ENCODE peak calls at places on chromosome 13, in six cellular contexts. One of them, this sample, is unnamed.
A peak's percentile ranks its signal among the peaks of the same experiment; 100 is the strongest.

GRCh38 chr13:112928958-112929777 is 39.8 kb upstream of the MCF2L start:
- DNase-seq in HFFc6: no peak
- DNase-seq in neural crest cell: no peak
- DNase-seq in Calu3: peak; percentile 11
- DNase-seq in astrocyte: peak; percentile 15
- DNase-seq in IMR-90: peak; percentile 28
- DNase-seq in this sample: no peak

GRCh38 chr13:113584870-113585671 is 518 bp downstream of the TFDP1 start:
- DNase-seq in IMR-90: no peak
- DNase-seq in Calu3: peak; percentile 0
- DNase-seq in astrocyte: no peak
- DNase-seq in HFFc6: no peak
- DNase-seq in neural crest cell: no peak
- DNase-seq in this sample: no peak

GRCh38 chr13:27967736-27968315 is 1.3 kb downstream of the CDX2 start:
- DNase-seq in Calu3: no peak
- DNase-seq in HFFc6: no peak
- DNase-seq in IMR-90: no peak
- DNase-seq in neural crest cell: no peak
- DNase-seq in astrocyte: no peak
- DNase-seq in this sample: no peak

GRCh38 chr13:36385471-36385870 is 39.3 kb upstream of the SPART start:
- DNase-seq in Calu3: no peak
- DNase-seq in HFFc6: no peak
- DNase-seq in IMR-90: peak; percentile 15
- DNase-seq in astrocyte: peak; percentile 53
- DNase-seq in neural crest cell: no peak
- DNase-seq in this sample: no peak

GRCh38 chr13:38688674-38689073 is 1.8 kb downstream of the FREM2 start:
- DNase-seq in neural crest cell: no peak
- DNase-seq in astrocyte: no peak
- DNase-seq in HFFc6: no peak
- DNase-seq in Calu3: no peak
- DNase-seq in IMR-90: no peak
- DNase-seq in this sample: no peak

GRCh38 chr13:27926644-27927434 is 7.0 kb downstream of the PDX1 start:
- DNase-seq in IMR-90: no peak
- DNase-seq in neural crest cell: no peak
- DNase-seq in astrocyte: no peak
- DNase-seq in Calu3: no peak
- DNase-seq in HFFc6: no peak
- DNase-seq in this sample: no peak

GRCh38 chr13:37995052-37995451 is 125.5 kb upstream of the TRPC4 start:
- DNase-seq in HFFc6: peak; percentile 21
- DNase-seq in astrocyte: peak; percentile 16
- DNase-seq in neural crest cell: no peak
- DNase-seq in Calu3: no peak
- DNase-seq in IMR-90: peak; percentile 0
- DNase-seq in this sample: no peak

GRCh38 chr13:112685856-112686255 is 4.0 kb upstream of the ATP11A start:
- DNase-seq in HFFc6: no peak
- DNase-seq in neural crest cell: no peak
- DNase-seq in IMR-90: no peak
- DNase-seq in Calu3: peak; percentile 42
- DNase-seq in astrocyte: no peak
- DNase-seq in this sample: peak; percentile 2

GRCh38 chr13:112582305-112582704 is 5.6 kb downstream of the TUBGCP3 start:
- DNase-seq in neural crest cell: no peak
- DNase-seq in IMR-90: no peak
- DNase-seq in astrocyte: no peak
- DNase-seq in Calu3: no peak
- DNase-seq in HFFc6: no peak
- DNase-seq in this sample: no peak

GRCh38 chr13:90445179-90445578 is 902.3 kb upstream of the MIR17HG start:
- DNase-seq in Calu3: peak; percentile 8
- DNase-seq in IMR-90: peak; percentile 90
- DNase-seq in neural crest cell: no peak
- DNase-seq in HFFc6: peak; percentile 87
- DNase-seq in astrocyte: peak; percentile 97
- DNase-seq in this sample: no peak

GRCh38 chr13:87089391-87089790 is 581.8 kb upstream of the SLITRK5 start:
- DNase-seq in neural crest cell: no peak
- DNase-seq in IMR-90: peak; percentile 95
- DNase-seq in Calu3: no peak
- DNase-seq in HFFc6: no peak
- DNase-seq in astrocyte: peak; percentile 75
- DNase-seq in this sample: no peak

GRCh38 chr13:98265669-98266551 is 88.8 kb upstream of the RNF113B start:
- DNase-seq in IMR-90: peak; percentile 64
- DNase-seq in HFFc6: no peak
- DNase-seq in Calu3: peak; percentile 49
- DNase-seq in neural crest cell: no peak
- DNase-seq in astrocyte: peak; percentile 72
- DNase-seq in this sample: no peak

GRCh38 chr13:75896271-75896670 is 260.1 kb downstream of the LMO7 start:
- DNase-seq in neural crest cell: no peak
- DNase-seq in HFFc6: no peak
- DNase-seq in astrocyte: peak; percentile 34
- DNase-seq in Calu3: no peak
- DNase-seq in IMR-90: peak; percentile 3
- DNase-seq in this sample: no peak

GRCh38 chr13:48738261-48738755 is 84.6 kb downstream of the CYSLTR2 start:
- DNase-seq in neural crest cell: no peak
- DNase-seq in Calu3: no peak
- DNase-seq in IMR-90: no peak
- DNase-seq in astrocyte: no peak
- DNase-seq in HFFc6: no peak
- DNase-seq in this sample: no peak

GRCh38 chr13:48739346-48740037 is 85.8 kb downstream of the CYSLTR2 start:
- DNase-seq in Calu3: no peak
- DNase-seq in HFFc6: no peak
- DNase-seq in neural crest cell: no peak
- DNase-seq in astrocyte: peak; percentile 53
- DNase-seq in IMR-90: peak; percentile 47
- DNase-seq in this sample: no peak

GRCh38 chr13:39273953-39274352 is 235.7 kb downstream of the NHLRC3 start:
- DNase-seq in astrocyte: no peak
- DNase-seq in HFFc6: no peak
- DNase-seq in Calu3: peak; percentile 4
- DNase-seq in IMR-90: no peak
- DNase-seq in neural crest cell: no peak
- DNase-seq in this sample: no peak

GRCh38 chr13:112366907-112367646 is 9.1 kb upstream of the SPACA7 start:
- DNase-seq in Calu3: no peak
- DNase-seq in HFFc6: no peak
- DNase-seq in neural crest cell: no peak
- DNase-seq in astrocyte: no peak
- DNase-seq in IMR-90: no peak
- DNase-seq in this sample: no peak

GRCh38 chr13:39362652-39363390 is 240.2 kb downstream of the LHFPL6 start:
- DNase-seq in Calu3: no peak
- DNase-seq in astrocyte: no peak
- DNase-seq in neural crest cell: no peak
- DNase-seq in HFFc6: no peak
- DNase-seq in IMR-90: peak; percentile 42
- DNase-seq in this sample: no peak

GRCh38 chr13:42544246-42544915 is 29.6 kb upstream of the TNFSF11 start:
- DNase-seq in astrocyte: peak; percentile 15
- DNase-seq in Calu3: no peak
- DNase-seq in neural crest cell: no peak
- DNase-seq in IMR-90: no peak
- DNase-seq in HFFc6: no peak
- DNase-seq in this sample: no peak

GRCh38 chr13:26716984-26717383 is 43.6 kb downstream of the GPR12 start:
- DNase-seq in Calu3: no peak
- DNase-seq in HFFc6: no peak
- DNase-seq in astrocyte: no peak
- DNase-seq in IMR-90: no peak
- DNase-seq in neural crest cell: no peak
- DNase-seq in this sample: no peak

GRCh38 chr13:80340643-80341097 is 256 bp downstream of the SPRY2 start:
- DNase-seq in neural crest cell: no peak
- DNase-seq in Calu3: peak; percentile 0
- DNase-seq in astrocyte: peak; percentile 64
- DNase-seq in HFFc6: peak; percentile 61
- DNase-seq in IMR-90: peak; percentile 70
- DNase-seq in this sample: no peak

GRCh38 chr13:20610006-20610405 is 43.0 kb downstream of the IFT88 start:
- DNase-seq in IMR-90: peak; percentile 48
- DNase-seq in astrocyte: no peak
- DNase-seq in HFFc6: no peak
- DNase-seq in neural crest cell: no peak
- DNase-seq in Calu3: no peak
- DNase-seq in this sample: no peak

GRCh38 chr13:101695870-101696516 is 243.5 kb downstream of the ITGBL1 start:
- DNase-seq in neural crest cell: no peak
- DNase-seq in IMR-90: no peak
- DNase-seq in HFFc6: no peak
- DNase-seq in Calu3: no peak
- DNase-seq in astrocyte: no peak
- DNase-seq in this sample: no peak

GRCh38 chr13:97235549-97236206 is 13.5 kb downstream of the MBNL2 start:
- DNase-seq in IMR-90: no peak
- DNase-seq in HFFc6: no peak
- DNase-seq in astrocyte: no peak
- DNase-seq in Calu3: no peak
- DNase-seq in neural crest cell: no peak
- DNase-seq in this sample: no peak

GRCh38 chr13:112683581-112683980 is 6.3 kb upstream of the ATP11A start:
- DNase-seq in neural crest cell: no peak
- DNase-seq in HFFc6: no peak
- DNase-seq in astrocyte: no peak
- DNase-seq in Calu3: no peak
- DNase-seq in IMR-90: no peak
- DNase-seq in this sample: no peak

GRCh38 chr13:112779856-112780604 is 90.2 kb downstream of the ATP11A start:
- DNase-seq in IMR-90: peak; percentile 52
- DNase-seq in astrocyte: peak; percentile 27
- DNase-seq in neural crest cell: no peak
- DNase-seq in Calu3: no peak
- DNase-seq in HFFc6: no peak
- DNase-seq in this sample: no peak

GRCh38 chr13:49443327-49443688 is 556 bp downstream of the CAB39L start:
- DNase-seq in neural crest cell: no peak
- DNase-seq in Calu3: peak; percentile 1
- DNase-seq in HFFc6: no peak
- DNase-seq in IMR-90: peak; percentile 35
- DNase-seq in astrocyte: peak; percentile 17
- DNase-seq in this sample: no peak

GRCh38 chr13:33612641-33613638 is 205.0 kb upstream of the RFC3 start:
- DNase-seq in astrocyte: no peak
- DNase-seq in IMR-90: no peak
- DNase-seq in neural crest cell: no peak
- DNase-seq in HFFc6: no peak
- DNase-seq in Calu3: no peak
- DNase-seq in this sample: no peak

GRCh38 chr13:44368062-44368591 is 5.5 kb upstream of the SERP2 start:
- DNase-seq in Calu3: no peak
- DNase-seq in HFFc6: peak; percentile 39
- DNase-seq in IMR-90: peak; percentile 71
- DNase-seq in neural crest cell: no peak
- DNase-seq in astrocyte: peak; percentile 63
- DNase-seq in this sample: no peak

GRCh38 chr13:41848435-41849255 is 112.3 kb downstream of the VWA8 start:
- DNase-seq in IMR-90: peak; percentile 52
- DNase-seq in HFFc6: no peak
- DNase-seq in neural crest cell: no peak
- DNase-seq in astrocyte: peak; percentile 65
- DNase-seq in Calu3: no peak
- DNase-seq in this sample: no peak

GRCh38 chr13:99383946-99384345 is 76.7 kb upstream of the GPR183 start:
- DNase-seq in astrocyte: no peak
- DNase-seq in Calu3: no peak
- DNase-seq in HFFc6: no peak
- DNase-seq in neural crest cell: no peak
- DNase-seq in IMR-90: no peak
- DNase-seq in this sample: no peak

GRCh38 chr13:30052127-30052526 is 201.7 kb upstream of the UBL3 start:
- DNase-seq in astrocyte: no peak
- DNase-seq in Calu3: no peak
- DNase-seq in neural crest cell: no peak
- DNase-seq in HFFc6: no peak
- DNase-seq in IMR-90: no peak
- DNase-seq in this sample: no peak
- TF ChIP-seq CTCF in astrocyte: no peak
- TF ChIP-seq CTCF in Calu3: no peak
- TF ChIP-seq CTCF in neural crest cell: no peak
- TF ChIP-seq CTCF in HFFc6: no peak
- TF ChIP-seq CTCF in IMR-90: no peak
- TF ChIP-seq CTCF in this sample: no peak

GRCh38 chr13:62387642-62388041 is 972.0 kb upstream of the PCDH20 start:
- DNase-seq in Calu3: no peak
- DNase-seq in neural crest cell: no peak
- DNase-seq in IMR-90: peak; percentile 36
- DNase-seq in HFFc6: no peak
- DNase-seq in astrocyte: no peak
- DNase-seq in this sample: no peak
- TF ChIP-seq CTCF in Calu3: no peak
- TF ChIP-seq CTCF in neural crest cell: peak; percentile 70
- TF ChIP-seq CTCF in IMR-90: peak; percentile 48
- TF ChIP-seq CTCF in HFFc6: no peak
- TF ChIP-seq CTCF in astrocyte: peak; percentile 4
- TF ChIP-seq CTCF in this sample: peak; percentile 65

DNA sequence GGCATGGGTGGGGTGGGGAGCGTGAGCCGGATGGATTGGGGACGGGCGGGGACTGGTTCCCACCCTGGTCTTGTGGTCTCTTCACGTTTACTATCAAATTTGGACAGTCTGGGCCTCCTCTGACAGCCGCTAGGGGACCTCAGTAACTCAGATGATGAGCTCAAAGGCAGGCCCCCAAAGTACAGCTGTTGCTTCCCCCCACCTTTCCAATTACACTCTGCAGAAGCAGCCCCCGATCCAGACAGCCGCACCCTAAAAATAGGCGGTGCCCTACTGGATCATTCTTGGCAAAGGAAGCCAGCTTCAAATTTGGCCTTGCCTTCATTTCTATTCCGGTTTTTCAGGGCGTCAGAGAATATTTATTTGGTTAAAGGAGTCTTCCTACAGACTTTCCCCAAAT is 1.9 kb upstream of the FOXO1 start:
- DNase-seq in IMR-90: no peak
- DNase-seq in Calu3: peak; percentile 22
- DNase-seq in HFFc6: no peak
- DNase-seq in neural crest cell: no peak
- DNase-seq in astrocyte: no peak
- DNase-seq in this sample: no peak
- TF ChIP-seq CTCF in IMR-90: peak; percentile 21
- TF ChIP-seq CTCF in Calu3: peak; percentile 20
- TF ChIP-seq CTCF in HFFc6: peak; percentile 6
- TF ChIP-seq CTCF in neural crest cell: peak; percentile 53
- TF ChIP-seq CTCF in astrocyte: peak; percentile 21
- TF ChIP-seq CTCF in this sample: peak; percentile 54

DNA sequence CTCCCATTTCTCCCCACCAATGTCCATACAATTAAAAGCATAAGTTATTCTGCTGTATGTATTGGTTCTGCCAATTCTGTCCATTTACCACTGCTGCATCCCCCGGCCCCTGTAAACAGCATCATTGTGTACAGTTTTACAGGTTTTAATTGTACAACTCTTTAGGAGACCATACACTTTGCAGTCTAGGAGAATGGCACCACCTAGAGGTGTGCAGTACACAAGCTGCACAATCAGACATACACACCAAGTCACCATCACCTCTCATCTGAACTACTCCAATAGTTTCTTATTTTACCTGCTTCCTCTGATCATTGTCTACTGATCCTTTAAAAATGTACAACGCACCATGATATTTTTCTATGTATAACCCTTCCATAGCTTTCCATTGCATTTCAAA is 855.9 kb upstream of the KLHL1 start:
- DNase-seq in HFFc6: no peak
- DNase-seq in IMR-90: no peak
- DNase-seq in neural crest cell: no peak
- DNase-seq in Calu3: peak; percentile 1
- DNase-seq in astrocyte: no peak
- DNase-seq in this sample: no peak
- TF ChIP-seq CTCF in HFFc6: no peak
- TF ChIP-seq CTCF in IMR-90: no peak
- TF ChIP-seq CTCF in neural crest cell: peak; percentile 50
- TF ChIP-seq CTCF in Calu3: no peak
- TF ChIP-seq CTCF in astrocyte: peak; percentile 19
- TF ChIP-seq CTCF in this sample: peak; percentile 39